ENCODE peak calls at places on chromosome 2, in six cellular contexts. One of them, this sample, is unnamed.

GRCh38 chr2:117342415-117342814 is 472.1 kb upstream of the DDX18 start:
- DNase-seq in stomach: no peak
- DNase-seq in neural crest cell: no peak
- DNase-seq in neural progenitor cell: no peak
- DNase-seq in astrocyte of the spinal cord: no peak
- DNase-seq in astrocyte of the cerebellum: no peak
- DNase-seq in this sample: no peak

GRCh38 chr2:122519366-122519765 is 763.9 kb downstream of the TSN start:
- DNase-seq in stomach: no peak
- DNase-seq in neural crest cell: no peak
- DNase-seq in neural progenitor cell: peak
- DNase-seq in astrocyte of the spinal cord: no peak
- DNase-seq in astrocyte of the cerebellum: no peak
- DNase-seq in this sample: no peak

GRCh38 chr2:14942991-14943390 is 310.5 kb downstream of the LRATD1 start:
- DNase-seq in stomach: no peak
- DNase-seq in neural crest cell: no peak
- DNase-seq in neural progenitor cell: no peak
- DNase-seq in astrocyte of the spinal cord: no peak
- DNase-seq in astrocyte of the cerebellum: no peak
- DNase-seq in this sample: no peak

GRCh38 chr2:43228341-43228751 is 1.9 kb upstream of the ZFP36L2 start:
- DNase-seq in stomach: no peak
- DNase-seq in neural crest cell: no peak
- DNase-seq in neural progenitor cell: no peak
- DNase-seq in astrocyte of the spinal cord: no peak
- DNase-seq in astrocyte of the cerebellum: no peak
- DNase-seq in this sample: no peak

GRCh38 chr2:170084820-170085475 is 93.0 kb upstream of the MYO3B start:
- DNase-seq in stomach: no peak
- DNase-seq in neural crest cell: no peak
- DNase-seq in neural progenitor cell: no peak
- DNase-seq in astrocyte of the spinal cord: no peak
- DNase-seq in astrocyte of the cerebellum: no peak
- DNase-seq in this sample: no peak

GRCh38 chr2:55883339-55883738 is 40.2 kb downstream of the EFEMP1 start:
- DNase-seq in stomach: peak
- DNase-seq in neural crest cell: no peak
- DNase-seq in neural progenitor cell: no peak
- DNase-seq in astrocyte of the spinal cord: no peak
- DNase-seq in astrocyte of the cerebellum: no peak
- DNase-seq in this sample: peak

GRCh38 chr2:169363570-169364150 is 1.3 kb upstream of the LRP2 start:
- DNase-seq in stomach: no peak
- DNase-seq in neural crest cell: peak
- DNase-seq in neural progenitor cell: peak
- DNase-seq in astrocyte of the spinal cord: peak
- DNase-seq in astrocyte of the cerebellum: no peak
- DNase-seq in this sample: no peak

GRCh38 chr2:240565267-240566202 is 2.7 kb upstream of the RNPEPL1 start:
- DNase-seq in stomach: peak
- DNase-seq in neural crest cell: no peak
- DNase-seq in neural progenitor cell: no peak
- DNase-seq in astrocyte of the spinal cord: no peak
- DNase-seq in astrocyte of the cerebellum: no peak
- DNase-seq in this sample: peak

GRCh38 chr2:203743441-203743932 is 37.0 kb downstream of the CD28 start:
- DNase-seq in stomach: no peak
- DNase-seq in neural crest cell: no peak
- DNase-seq in neural progenitor cell: no peak
- DNase-seq in astrocyte of the spinal cord: peak
- DNase-seq in astrocyte of the cerebellum: no peak
- DNase-seq in this sample: no peak

GRCh38 chr2:164981217-164981990 is 26.1 kb upstream of the SLC38A11 start:
- DNase-seq in stomach: no peak
- DNase-seq in neural crest cell: no peak
- DNase-seq in neural progenitor cell: no peak
- DNase-seq in astrocyte of the spinal cord: peak
- DNase-seq in astrocyte of the cerebellum: no peak
- DNase-seq in this sample: no peak

GRCh38 chr2:64120928-64121327 is 23.3 kb downstream of the PELI1 start:
- DNase-seq in stomach: no peak
- DNase-seq in neural crest cell: no peak
- DNase-seq in neural progenitor cell: no peak
- DNase-seq in astrocyte of the spinal cord: no peak
- DNase-seq in astrocyte of the cerebellum: no peak
- DNase-seq in this sample: no peak

GRCh38 chr2:38528008-38528442 is 74.7 kb downstream of the HNRNPLL start:
- DNase-seq in stomach: no peak
- DNase-seq in neural crest cell: peak
- DNase-seq in neural progenitor cell: peak
- DNase-seq in astrocyte of the spinal cord: peak
- DNase-seq in astrocyte of the cerebellum: no peak
- DNase-seq in this sample: peak

GRCh38 chr2:224222320-224222719 is 179.6 kb downstream of the FAM124B start:
- DNase-seq in stomach: no peak
- DNase-seq in neural crest cell: no peak
- DNase-seq in neural progenitor cell: no peak
- DNase-seq in astrocyte of the spinal cord: peak
- DNase-seq in astrocyte of the cerebellum: no peak
- DNase-seq in this sample: peak

GRCh38 chr2:145460151-145460550 is 940.2 kb upstream of the ZEB2 start:
- DNase-seq in stomach: no peak
- DNase-seq in neural crest cell: no peak
- DNase-seq in neural progenitor cell: no peak
- DNase-seq in astrocyte of the spinal cord: peak
- DNase-seq in astrocyte of the cerebellum: no peak
- DNase-seq in this sample: peak

GRCh38 chr2:119808516-119809147 is 48.9 kb downstream of the PTPN4 start:
- DNase-seq in stomach: no peak
- DNase-seq in neural crest cell: no peak
- DNase-seq in neural progenitor cell: no peak
- DNase-seq in astrocyte of the spinal cord: peak
- DNase-seq in astrocyte of the cerebellum: no peak
- DNase-seq in this sample: no peak

GRCh38 chr2:60552851-60553495 is 481 bp downstream of the BCL11A start:
- DNase-seq in stomach: no peak
- DNase-seq in neural crest cell: no peak
- DNase-seq in neural progenitor cell: no peak
- DNase-seq in astrocyte of the spinal cord: no peak
- DNase-seq in astrocyte of the cerebellum: no peak
- DNase-seq in this sample: no peak

GRCh38 chr2:109444916-109445315 is 168.8 kb downstream of the SEPTIN10 start:
- DNase-seq in stomach: no peak
- DNase-seq in neural crest cell: no peak
- DNase-seq in neural progenitor cell: no peak
- DNase-seq in astrocyte of the spinal cord: no peak
- DNase-seq in astrocyte of the cerebellum: no peak
- DNase-seq in this sample: no peak

GRCh38 chr2:109447251-109447661 is 166.5 kb downstream of the SEPTIN10 start:
- DNase-seq in stomach: no peak
- DNase-seq in neural crest cell: no peak
- DNase-seq in neural progenitor cell: peak
- DNase-seq in astrocyte of the spinal cord: peak
- DNase-seq in astrocyte of the cerebellum: peak
- DNase-seq in this sample: peak

GRCh38 chr2:109447811-109448210 is 166.0 kb downstream of the SEPTIN10 start:
- DNase-seq in stomach: no peak
- DNase-seq in neural crest cell: no peak
- DNase-seq in neural progenitor cell: no peak
- DNase-seq in astrocyte of the spinal cord: no peak
- DNase-seq in astrocyte of the cerebellum: no peak
- DNase-seq in this sample: no peak

GRCh38 chr2:109448946-109449788 is 164.6 kb downstream of the SEPTIN10 start:
- DNase-seq in stomach: peak
- DNase-seq in neural crest cell: no peak
- DNase-seq in neural progenitor cell: no peak
- DNase-seq in astrocyte of the spinal cord: peak
- DNase-seq in astrocyte of the cerebellum: no peak
- DNase-seq in this sample: no peak

DNA sequence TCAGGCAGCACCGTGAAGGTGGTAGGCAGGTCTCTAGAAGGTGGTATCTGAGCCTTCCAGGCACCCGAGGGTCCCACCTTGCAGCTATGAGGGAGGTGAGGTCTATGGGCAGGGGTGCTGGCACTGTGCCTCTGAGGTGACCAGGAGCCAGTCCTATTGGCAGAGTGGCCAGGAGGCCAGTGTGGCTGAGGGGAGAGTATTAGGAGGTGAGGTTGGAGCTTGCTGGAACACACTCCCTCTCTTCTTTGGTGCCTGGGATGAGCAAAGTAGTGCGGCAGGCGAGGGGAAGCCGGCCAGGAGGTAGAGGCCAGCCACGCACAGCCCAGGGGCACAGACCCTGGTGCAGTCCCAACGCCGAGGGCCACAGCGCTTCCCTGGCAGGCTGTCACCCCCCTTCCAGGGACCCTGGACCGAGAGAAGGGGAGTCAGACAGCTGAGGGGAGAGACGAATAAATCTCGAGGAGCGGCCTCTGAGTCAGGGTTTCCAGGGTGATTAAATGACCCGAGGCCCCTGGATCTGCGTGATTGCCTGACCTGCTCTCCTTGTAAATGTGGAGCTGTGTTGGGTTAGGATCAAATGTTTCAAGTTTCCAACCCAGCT is 167.1 kb downstream of the SEPTIN10 start:
- DNase-seq in stomach: no peak
- DNase-seq in neural crest cell: no peak
- DNase-seq in neural progenitor cell: no peak
- DNase-seq in astrocyte of the spinal cord: no peak
- DNase-seq in astrocyte of the cerebellum: no peak
- DNase-seq in this sample: no peak
- TF ChIP-seq CTCF in stomach: no peak
- TF ChIP-seq CTCF in neural crest cell: no peak
- TF ChIP-seq CTCF in neural progenitor cell: no peak
- TF ChIP-seq CTCF in astrocyte of the spinal cord: no peak
- TF ChIP-seq CTCF in astrocyte of the cerebellum: no peak
- TF ChIP-seq CTCF in this sample: no peak

DNA sequence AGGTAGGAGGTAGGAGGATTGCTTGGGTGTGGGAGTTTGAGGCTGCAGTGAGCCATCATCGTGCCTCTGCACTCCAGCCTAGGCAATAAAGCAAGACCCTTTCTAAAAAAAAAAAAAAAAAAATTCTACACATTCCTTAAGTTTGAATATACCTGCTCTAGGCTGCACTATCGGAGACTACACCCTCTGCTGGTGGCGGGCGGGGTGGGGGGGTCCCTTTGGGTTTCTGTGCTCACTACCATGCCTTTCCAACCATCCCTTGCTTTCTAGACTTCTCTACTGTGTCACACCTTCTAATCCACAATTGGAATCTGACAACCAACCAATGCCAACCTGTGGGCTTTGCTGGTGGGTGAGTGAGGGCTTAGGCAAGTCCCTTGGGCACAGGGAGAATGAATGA is 34.7 kb upstream of the FAM136A start:
- DNase-seq in stomach: no peak
- DNase-seq in neural crest cell: no peak
- DNase-seq in neural progenitor cell: no peak
- DNase-seq in astrocyte of the spinal cord: no peak
- DNase-seq in astrocyte of the cerebellum: no peak
- DNase-seq in this sample: no peak
- TF ChIP-seq CTCF in stomach: no peak
- TF ChIP-seq CTCF in neural crest cell: no peak
- TF ChIP-seq CTCF in neural progenitor cell: no peak
- TF ChIP-seq CTCF in astrocyte of the spinal cord: no peak
- TF ChIP-seq CTCF in astrocyte of the cerebellum: no peak
- TF ChIP-seq CTCF in this sample: no peak

GRCh38 chr2:199685669-199686068 is 165.3 kb downstream of the FTCDNL1 start:
- DNase-seq in stomach: no peak
- DNase-seq in neural crest cell: no peak
- DNase-seq in neural progenitor cell: no peak
- DNase-seq in astrocyte of the spinal cord: no peak
- DNase-seq in astrocyte of the cerebellum: no peak
- DNase-seq in this sample: no peak

GRCh38 chr2:199680482-199680881 is 170.5 kb downstream of the FTCDNL1 start:
- DNase-seq in stomach: no peak
- DNase-seq in neural crest cell: no peak
- DNase-seq in neural progenitor cell: no peak
- DNase-seq in astrocyte of the spinal cord: no peak
- DNase-seq in astrocyte of the cerebellum: no peak
- DNase-seq in this sample: no peak

GRCh38 chr2:199684832-199685231 is 166.2 kb downstream of the FTCDNL1 start:
- DNase-seq in stomach: no peak
- DNase-seq in neural crest cell: no peak
- DNase-seq in neural progenitor cell: no peak
- DNase-seq in astrocyte of the spinal cord: no peak
- DNase-seq in astrocyte of the cerebellum: no peak
- DNase-seq in this sample: no peak

GRCh38 chr2:199682001-199682400 is 169.0 kb downstream of the FTCDNL1 start:
- DNase-seq in stomach: no peak
- DNase-seq in neural crest cell: no peak
- DNase-seq in neural progenitor cell: no peak
- DNase-seq in astrocyte of the spinal cord: no peak
- DNase-seq in astrocyte of the cerebellum: no peak
- DNase-seq in this sample: no peak

DNA sequence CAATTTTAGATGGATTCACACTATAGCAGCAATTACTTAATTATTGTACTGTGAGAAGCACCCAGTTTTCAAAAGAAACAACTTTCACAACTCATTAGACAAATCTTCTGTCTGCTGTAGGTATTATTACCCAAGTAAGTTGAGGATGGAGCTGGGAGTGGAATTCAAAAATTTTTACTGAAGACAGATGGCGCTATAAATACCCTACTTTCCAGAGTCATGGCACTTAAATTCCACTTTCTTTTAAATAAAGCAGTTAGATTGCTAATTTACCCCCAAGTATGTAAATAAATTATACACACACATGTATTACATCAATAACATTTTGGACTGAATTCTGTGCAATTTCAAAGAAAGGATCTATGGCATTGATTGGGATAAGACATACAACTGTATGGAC is 166.8 kb downstream of the FTCDNL1 start:
- DNase-seq in stomach: no peak
- DNase-seq in neural crest cell: no peak
- DNase-seq in neural progenitor cell: no peak
- DNase-seq in astrocyte of the spinal cord: no peak
- DNase-seq in astrocyte of the cerebellum: no peak
- DNase-seq in this sample: no peak
- TF ChIP-seq CTCF in stomach: no peak
- TF ChIP-seq CTCF in neural crest cell: no peak
- TF ChIP-seq CTCF in neural progenitor cell: peak
- TF ChIP-seq CTCF in astrocyte of the spinal cord: no peak
- TF ChIP-seq CTCF in astrocyte of the cerebellum: no peak
- TF ChIP-seq CTCF in this sample: peak

DNA sequence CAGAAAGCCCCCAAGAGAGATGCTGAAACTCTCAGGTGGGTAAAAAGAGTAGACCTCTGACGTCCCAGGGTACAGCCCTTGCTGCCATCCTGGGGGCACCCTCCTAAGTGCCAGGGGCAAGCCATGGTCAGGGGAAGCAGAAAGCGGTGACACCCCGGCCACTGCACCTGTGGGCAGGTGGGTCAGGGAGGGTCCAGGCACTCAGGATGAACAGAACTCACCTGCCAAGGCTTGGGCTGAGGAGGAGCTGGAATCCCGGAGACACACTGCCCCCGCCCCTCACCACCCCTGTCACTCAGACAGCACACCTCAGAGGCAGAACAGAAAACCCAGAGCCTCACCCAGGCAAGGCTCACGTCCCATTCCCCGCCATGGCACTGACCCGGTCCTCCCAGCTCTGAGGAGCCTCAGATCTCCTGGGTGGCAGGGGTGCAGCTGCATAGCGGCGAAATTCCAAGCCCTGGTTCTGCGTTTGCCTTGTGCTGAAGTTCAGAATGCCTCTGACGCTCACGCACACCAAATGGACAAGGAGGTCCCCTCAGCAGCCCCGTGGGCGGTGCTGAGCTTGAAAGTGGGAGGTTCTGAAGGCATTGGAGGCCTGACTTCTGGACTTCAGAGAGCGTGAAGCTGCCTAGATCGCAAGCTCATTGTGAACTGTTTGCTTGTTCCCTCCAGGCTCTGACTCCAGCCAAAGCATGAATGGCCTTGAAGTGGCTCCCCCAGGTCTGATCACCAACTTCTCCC is 4.3 kb downstream of the GPR17 start:
- DNase-seq in stomach: no peak
- DNase-seq in neural crest cell: no peak
- DNase-seq in neural progenitor cell: no peak
- DNase-seq in astrocyte of the spinal cord: no peak
- DNase-seq in astrocyte of the cerebellum: no peak
- DNase-seq in this sample: no peak
- TF ChIP-seq CTCF in stomach: no peak
- TF ChIP-seq CTCF in neural crest cell: peak
- TF ChIP-seq CTCF in neural progenitor cell: no peak
- TF ChIP-seq CTCF in astrocyte of the spinal cord: no peak
- TF ChIP-seq CTCF in astrocyte of the cerebellum: no peak
- TF ChIP-seq CTCF in this sample: no peak